ENCODE peak calls at places on chromosome 4, in four cellular contexts. U is ACHN; T is stimulated activated CD4-positive, alpha-beta T cell treated with anti-CD3 and anti-CD28 coated beads, Interleukin-2, amount 100 ng/mL, for 24 hours; A is neuronal stem cell. H is an unnamed sample.

GRCh38 chr4:118920247-118920646 is 31.6 kb downstream of the SYNPO2 start:
- DNase-seq in U (no peak), T (no peak), A (no peak), H (no peak)

GRCh38 chr4:6732441-6733357 is 16.7 kb downstream of the BLOC1S4 start:
- DNase-seq in U (peak; percentile 70), T (no peak), A (no peak), H (peak; percentile 86)

GRCh38 chr4:45741897-45742296 is 382.0 kb downstream of the GABRG1 start:
- DNase-seq in U (peak; percentile 19), T (no peak), A (no peak), H (no peak)

GRCh38 chr4:147714575-147715401 is 17.1 kb upstream of the ARHGAP10 start:
- DNase-seq in U (peak; percentile 38), T (no peak), A (no peak), H (no peak)

GRCh38 chr4:169342159-169342865 is 71.6 kb upstream of the SH3RF1 start:
- DNase-seq in U (no peak), T (no peak), A (no peak), H (no peak)

GRCh38 chr4:2823671-2824328 is 19.8 kb upstream of the ADD1 start:
- DNase-seq in U (no peak), T (no peak), A (no peak), H (peak; percentile 48)

GRCh38 chr4:114813961-114814360 is 215.4 kb downstream of the UGT8 start:
- DNase-seq in U (no peak), T (no peak), A (no peak), H (no peak)

GRCh38 chr4:183099537-183100297 is 660 bp downstream of the WWC2 start:
- DNase-seq in U (peak; percentile 44), T (peak; percentile 17), A (peak; percentile 46), H (peak; percentile 82)

GRCh38 chr4:173159791-173160190 is 8.8 kb upstream of the GALNT7 start:
- DNase-seq in U (no peak), T (no peak), A (no peak), H (no peak)

GRCh38 chr4:3369781-3370660 is 71.7 kb upstream of the HGFAC start:
- DNase-seq in U (no peak), T (peak; percentile 33), A (peak; percentile 62), H (no peak)

GRCh38 chr4:151673913-151674520 is 86.8 kb downstream of the GATB start:
- DNase-seq in U (no peak), T (no peak), A (no peak), H (no peak)

GRCh38 chr4:90958256-90958895 is 831.2 kb downstream of the CCSER1 start:
- DNase-seq in U (peak; percentile 65), T (no peak), A (no peak), H (no peak)

GRCh38 chr4:184403384-184403781 is 71.0 kb downstream of the IRF2 start:
- DNase-seq in U (no peak), T (no peak), A (no peak), H (no peak)

GRCh38 chr4:110184124-110184790 is 14.2 kb downstream of the ELOVL6 start:
- DNase-seq in U (peak; percentile 26), T (no peak), A (no peak), H (no peak)

GRCh38 chr4:55634417-55635128 is 1.5 kb downstream of the NMU start:
- DNase-seq in U (no peak), T (no peak), A (no peak), H (no peak)

H was measured in upper lobe of right lung.